ENCODE peak calls at places on chromosomes 13 and 19, in five cellular contexts. E is psoas muscle, Q is IMR-90, N is breast epithelium, U is fibroblast of lung. V is an unnamed sample. For H3K4me1, the result is how much of the 10 kb centered on the place peaks cover.

GRCh38 chr19:14555918-14556661 is 15.8 kb downstream of the NDUFB7 start:
- DNase-seq in E (no peak), Q (peak), N (no peak), U (peak), V (no peak)

GRCh38 chr19:33071887-33072286 is 7.2 kb upstream of the RHPN2 start:
- DNase-seq in E (no peak), Q (no peak), N (no peak), U (peak), V (no peak)

GRCh38 chr13:39263033-39263432 is 224.8 kb downstream of the NHLRC3 start:
- DNase-seq in E (peak), Q (peak), N (no peak), U (peak), V (no peak)

GRCh38 chr19:30682576-30683536 is 310.7 kb downstream of the ZNF536 start:
- DNase-seq in E (peak), Q (peak), N (peak), U (peak), V (peak)

GRCh38 chr13:36453518-36453917 is 21.2 kb downstream of the CCNA1 start:
- DNase-seq in E (no peak), Q (peak), N (no peak), U (peak), V (no peak)

GRCh38 chr19:29372921-29373797 is 152.6 kb upstream of the VSTM2B start:
- DNase-seq in E (no peak), Q (no peak), N (no peak), U (no peak), V (peak)

GRCh38 chr19:42401365-42402303 is 11.5 kb upstream of the CNFN start:
- DNase-seq in E (peak), Q (peak), N (peak), U (peak), V (peak)

GRCh38 chr13:98348476-98348875 is 171.4 kb upstream of the RNF113B start:
- DNase-seq in E (no peak), Q (no peak), N (no peak), U (no peak), V (no peak)

GRCh38 chr19:14381689-14382474 is 638 bp downstream of the ADGRE5 start:
- DNase-seq in E (peak), Q (peak), N (no peak), U (peak), V (peak)

GRCh38 chr19:37997911-37998344 is 90.9 kb downstream of the SIPA1L3 start:
- DNase-seq in E (peak), Q (peak), N (no peak), U (peak), V (no peak)

GRCh38 chr13:36163809-36164308 is 32.7 kb upstream of the DCLK1 start:
- DNase-seq in E (peak), Q (peak), N (no peak), U (peak), V (peak)

GRCh38 chr13:27622102-27622820 is 569 bp downstream of the POLR1D start:
- DNase-seq in E (no peak), Q (peak), N (no peak), U (no peak), V (no peak)

GRCh38 chr19:33796164-33797100 is at the start of gene KCTD15:
- DNase-seq in E (peak), Q (peak), N (no peak), U (peak), V (peak)

GRCh38 chr19:16859626-16860025 is 29.2 kb upstream of the F2RL3 start:
- DNase-seq in E (no peak), Q (no peak), N (no peak), U (no peak), V (no peak)

GRCh38 chr19:16403151-16403977 is 68.4 kb downstream of the EPS15L1 start:
- DNase-seq in E (no peak), Q (no peak), N (no peak), U (no peak), V (no peak)

GRCh38 chr13:38980628-38981078 is 10.0 kb downstream of the STOML3 start:
- DNase-seq in E (no peak), Q (no peak), N (no peak), U (no peak), V (no peak)

GRCh38 chr13:90238433-90238832 is 1109.1 kb upstream of the MIR17HG start:
- DNase-seq in E (no peak), Q (no peak), N (no peak), U (peak), V (no peak)

GRCh38 chr19:12945479-12946091 is at the start of gene RAD23A:
- DNase-seq in E (peak), Q (peak), N (peak), U (peak), V (peak)

DNA sequence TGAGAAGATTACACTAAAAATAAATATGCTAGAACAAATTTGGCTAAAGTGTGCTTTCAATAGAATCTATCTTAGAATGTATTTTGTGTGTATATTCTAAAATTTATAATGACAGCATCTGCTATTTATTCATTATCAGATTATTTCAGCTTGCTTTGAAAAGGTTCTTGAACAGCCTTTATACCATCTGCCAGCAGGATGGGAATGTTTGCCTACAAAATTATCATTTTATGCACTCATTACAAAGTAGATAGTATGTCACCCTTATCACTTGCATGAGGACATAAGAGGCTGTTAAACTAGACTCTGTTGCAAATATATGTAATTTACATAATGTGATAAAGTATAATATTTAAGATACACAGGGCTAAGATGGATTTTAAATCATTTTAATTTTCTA is 1286.9 kb upstream of the PCDH20 start:
- DNase-seq in E (no peak), Q (no peak), N (no peak), U (no peak), V (no peak)
- H3K4me1 ChIP-seq in E (under half), Q (under half), N (under half), U (under half), V (under half)

GRCh38 chr13:109776575-109776974 is 9.8 kb downstream of the IRS2 start:
- DNase-seq in E (no peak), Q (peak), N (no peak), U (peak), V (no peak)

GRCh38 chr13:109780880-109781383 is 5.5 kb downstream of the IRS2 start:
- DNase-seq in E (no peak), Q (no peak), N (no peak), U (no peak), V (no peak)

GRCh38 chr13:109779876-109780516 is 6.4 kb downstream of the IRS2 start:
- DNase-seq in E (no peak), Q (no peak), N (no peak), U (peak), V (no peak)

GRCh38 chr13:109779074-109779473 is 7.3 kb downstream of the IRS2 start:
- DNase-seq in E (no peak), Q (no peak), N (no peak), U (peak), V (no peak)

DNA sequence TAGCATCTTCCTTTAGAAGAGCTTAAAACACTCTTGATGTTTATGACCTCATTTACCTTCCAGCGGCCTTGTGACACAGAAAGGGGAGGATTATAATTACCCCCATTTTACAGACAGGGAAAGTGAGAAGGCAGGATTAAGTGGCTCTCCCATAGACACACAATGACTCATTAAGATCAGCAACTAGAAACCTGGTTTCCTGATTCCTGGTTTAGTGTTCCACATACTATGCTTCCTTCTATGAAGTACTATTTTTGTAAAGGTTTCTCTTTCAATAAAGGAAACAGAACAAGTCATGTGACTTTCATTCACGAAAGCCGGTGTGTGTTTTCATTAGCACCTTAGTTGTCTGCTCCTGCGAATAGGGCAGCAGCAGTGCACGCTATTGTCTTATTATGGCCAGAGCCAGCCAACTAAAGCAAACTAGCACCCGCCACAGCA is 8.3 kb downstream of the IRS2 start:
- DNase-seq in E (no peak), Q (peak), N (no peak), U (peak), V (no peak)
- H3K4me1 ChIP-seq in E (under half), Q (under half), N (under half), U (under half), V (half or more)

DNA sequence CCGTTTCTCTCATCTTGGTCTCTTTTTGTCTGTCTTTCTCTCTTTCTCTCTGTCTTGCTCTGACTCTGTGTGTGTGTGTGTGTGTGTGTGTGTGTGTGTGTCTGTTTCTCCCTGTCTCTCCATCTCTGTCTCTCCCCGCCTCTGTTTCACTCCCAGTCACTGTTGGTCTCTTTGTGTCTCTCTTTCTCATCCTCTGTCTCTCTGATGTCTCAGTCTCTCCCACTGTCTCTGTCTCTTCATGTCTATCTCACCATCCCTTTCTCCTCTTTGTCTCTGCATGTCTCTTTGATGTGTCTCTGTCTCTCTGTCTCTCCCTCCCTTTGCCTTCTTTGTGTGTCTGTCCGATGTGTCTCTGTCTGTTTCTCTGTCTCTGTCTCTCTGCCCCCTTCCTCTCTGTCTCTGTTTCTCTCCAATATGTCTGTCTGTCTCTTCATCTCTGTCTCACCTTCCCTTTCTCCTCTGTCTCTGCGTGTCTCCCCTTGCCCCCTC is 2.5 kb downstream of the NFIC start:
- DNase-seq in E (no peak), Q (peak), N (no peak), U (peak), V (no peak)
- H3K4me1 ChIP-seq in E (under half), Q (under half), N (under half), U (under half), V (half or more)

GRCh38 chr13:50358221-50358620 is 343.0 kb downstream of the KCNRG start:
- DNase-seq in E (no peak), Q (no peak), N (no peak), U (peak), V (no peak)
- H3K4me1 ChIP-seq in E (under half), Q (under half), N (under half), U (under half), V (under half)